ENCODE peak calls at places on chromosomes 5 and 9, in ten cellular contexts. One of them, this sample, is unnamed.

GRCh38 chr5:107704686-107705389 is 34.1 kb upstream of the EFNA5 start:
- DNase-seq in neural progenitor cell: no peak
- DNase-seq in psoas muscle: no peak
- DNase-seq in CD8-positive, alpha-beta T cell: no peak
- DNase-seq in breast epithelium: no peak
- DNase-seq in HCT116: no peak
- DNase-seq in sigmoid colon: no peak
- DNase-seq in adrenal gland: no peak
- DNase-seq in PC-3: no peak
- DNase-seq in WERI-Rb-1: peak
- DNase-seq in this sample: no peak

GRCh38 chr5:57902035-57902434 is 419.4 kb upstream of the ACTBL2 start:
- DNase-seq in psoas muscle: no peak
- DNase-seq in breast epithelium: no peak
- DNase-seq in sigmoid colon: no peak
- DNase-seq in WERI-Rb-1: no peak
- DNase-seq in PC-3: peak
- DNase-seq in HCT116: no peak
- DNase-seq in adrenal gland: no peak
- DNase-seq in neural progenitor cell: no peak
- DNase-seq in CD8-positive, alpha-beta T cell: no peak
- DNase-seq in this sample: no peak

GRCh38 chr5:50968296-50969206 is 302.1 kb downstream of the PARP8 start:
- DNase-seq in HCT116: no peak
- DNase-seq in PC-3: no peak
- DNase-seq in psoas muscle: no peak
- DNase-seq in WERI-Rb-1: no peak
- DNase-seq in adrenal gland: no peak
- DNase-seq in breast epithelium: no peak
- DNase-seq in sigmoid colon: no peak
- DNase-seq in neural progenitor cell: peak
- DNase-seq in CD8-positive, alpha-beta T cell: no peak
- DNase-seq in this sample: no peak

GRCh38 chr9:128162215-128163026 is 2.4 kb downstream of the BBLN start:
- DNase-seq in HCT116: no peak
- DNase-seq in psoas muscle: peak
- DNase-seq in WERI-Rb-1: no peak
- DNase-seq in PC-3: peak
- DNase-seq in neural progenitor cell: no peak
- DNase-seq in adrenal gland: peak
- DNase-seq in CD8-positive, alpha-beta T cell: no peak
- DNase-seq in sigmoid colon: no peak
- DNase-seq in breast epithelium: no peak
- DNase-seq in this sample: peak

GRCh38 chr5:156597276-156597675 is 252.8 kb upstream of the PPP1R2B start:
- DNase-seq in CD8-positive, alpha-beta T cell: no peak
- DNase-seq in neural progenitor cell: no peak
- DNase-seq in adrenal gland: no peak
- DNase-seq in sigmoid colon: no peak
- DNase-seq in breast epithelium: no peak
- DNase-seq in PC-3: no peak
- DNase-seq in psoas muscle: no peak
- DNase-seq in WERI-Rb-1: no peak
- DNase-seq in HCT116: no peak
- DNase-seq in this sample: no peak

GRCh38 chr5:179623906-179624741 is 653 bp upstream of the HNRNPH1 start:
- DNase-seq in psoas muscle: no peak
- DNase-seq in adrenal gland: peak
- DNase-seq in neural progenitor cell: peak
- DNase-seq in CD8-positive, alpha-beta T cell: peak
- DNase-seq in WERI-Rb-1: no peak
- DNase-seq in breast epithelium: no peak
- DNase-seq in sigmoid colon: peak
- DNase-seq in HCT116: no peak
- DNase-seq in PC-3: peak
- DNase-seq in this sample: no peak

GRCh38 chr5:32071351-32071944 is 102.7 kb downstream of the GOLPH3 start:
- DNase-seq in neural progenitor cell: no peak
- DNase-seq in HCT116: no peak
- DNase-seq in WERI-Rb-1: no peak
- DNase-seq in psoas muscle: no peak
- DNase-seq in CD8-positive, alpha-beta T cell: no peak
- DNase-seq in sigmoid colon: peak
- DNase-seq in breast epithelium: no peak
- DNase-seq in adrenal gland: no peak
- DNase-seq in PC-3: peak
- DNase-seq in this sample: no peak

GRCh38 chr9:34380511-34381315 is 4.0 kb upstream of the MYORG start:
- DNase-seq in breast epithelium: no peak
- DNase-seq in PC-3: peak
- DNase-seq in sigmoid colon: peak
- DNase-seq in neural progenitor cell: peak
- DNase-seq in adrenal gland: peak
- DNase-seq in CD8-positive, alpha-beta T cell: peak
- DNase-seq in WERI-Rb-1: no peak
- DNase-seq in psoas muscle: peak
- DNase-seq in HCT116: no peak
- DNase-seq in this sample: peak

GRCh38 chr9:82412586-82412985 is 424.0 kb downstream of the SPATA31D1 start:
- DNase-seq in HCT116: no peak
- DNase-seq in adrenal gland: no peak
- DNase-seq in sigmoid colon: no peak
- DNase-seq in breast epithelium: no peak
- DNase-seq in neural progenitor cell: no peak
- DNase-seq in CD8-positive, alpha-beta T cell: no peak
- DNase-seq in psoas muscle: no peak
- DNase-seq in PC-3: no peak
- DNase-seq in WERI-Rb-1: no peak
- DNase-seq in this sample: no peak

GRCh38 chr9:133116346-133117231 is 4.5 kb downstream of the RALGDS start:
- DNase-seq in neural progenitor cell: no peak
- DNase-seq in breast epithelium: no peak
- DNase-seq in adrenal gland: peak
- DNase-seq in psoas muscle: peak
- DNase-seq in HCT116: no peak
- DNase-seq in sigmoid colon: no peak
- DNase-seq in WERI-Rb-1: peak
- DNase-seq in PC-3: no peak
- DNase-seq in CD8-positive, alpha-beta T cell: no peak
- DNase-seq in this sample: no peak

GRCh38 chr5:42552597-42552996 is 129.4 kb downstream of the GHR start:
- DNase-seq in sigmoid colon: no peak
- DNase-seq in adrenal gland: no peak
- DNase-seq in breast epithelium: no peak
- DNase-seq in PC-3: no peak
- DNase-seq in CD8-positive, alpha-beta T cell: no peak
- DNase-seq in psoas muscle: no peak
- DNase-seq in HCT116: no peak
- DNase-seq in neural progenitor cell: no peak
- DNase-seq in WERI-Rb-1: no peak
- DNase-seq in this sample: no peak
- H3K4me3 ChIP-seq in sigmoid colon: no peak
- H3K4me3 ChIP-seq in adrenal gland: no peak
- H3K4me3 ChIP-seq in breast epithelium: no peak
- H3K4me3 ChIP-seq in PC-3: no peak
- H3K4me3 ChIP-seq in CD8-positive, alpha-beta T cell: no peak
- H3K4me3 ChIP-seq in psoas muscle: no peak
- H3K4me3 ChIP-seq in HCT116: no peak
- H3K4me3 ChIP-seq in neural progenitor cell: no peak
- H3K4me3 ChIP-seq in WERI-Rb-1: no peak
- H3K4me3 ChIP-seq in this sample: no peak

GRCh38 chr9:129432671-129433154 is 188.2 kb downstream of the C9orf50 start:
- DNase-seq in WERI-Rb-1: no peak
- DNase-seq in breast epithelium: no peak
- DNase-seq in neural progenitor cell: no peak
- DNase-seq in sigmoid colon: no peak
- DNase-seq in CD8-positive, alpha-beta T cell: no peak
- DNase-seq in HCT116: no peak
- DNase-seq in PC-3: no peak
- DNase-seq in psoas muscle: no peak
- DNase-seq in adrenal gland: no peak
- DNase-seq in this sample: no peak

GRCh38 chr9:129430940-129431693 is 189.8 kb downstream of the C9orf50 start:
- DNase-seq in WERI-Rb-1: no peak
- DNase-seq in HCT116: no peak
- DNase-seq in neural progenitor cell: no peak
- DNase-seq in adrenal gland: no peak
- DNase-seq in breast epithelium: no peak
- DNase-seq in sigmoid colon: no peak
- DNase-seq in psoas muscle: no peak
- DNase-seq in CD8-positive, alpha-beta T cell: no peak
- DNase-seq in PC-3: no peak
- DNase-seq in this sample: no peak

GRCh38 chr9:129434187-129434586 is 186.7 kb downstream of the C9orf50 start:
- DNase-seq in psoas muscle: no peak
- DNase-seq in breast epithelium: no peak
- DNase-seq in neural progenitor cell: no peak
- DNase-seq in HCT116: no peak
- DNase-seq in PC-3: no peak
- DNase-seq in sigmoid colon: no peak
- DNase-seq in WERI-Rb-1: no peak
- DNase-seq in adrenal gland: no peak
- DNase-seq in CD8-positive, alpha-beta T cell: no peak
- DNase-seq in this sample: no peak

GRCh38 chr9:129435272-129435671 is 185.6 kb downstream of the C9orf50 start:
- DNase-seq in breast epithelium: no peak
- DNase-seq in HCT116: no peak
- DNase-seq in PC-3: no peak
- DNase-seq in neural progenitor cell: no peak
- DNase-seq in psoas muscle: no peak
- DNase-seq in adrenal gland: no peak
- DNase-seq in sigmoid colon: no peak
- DNase-seq in WERI-Rb-1: no peak
- DNase-seq in CD8-positive, alpha-beta T cell: no peak
- DNase-seq in this sample: no peak

DNA sequence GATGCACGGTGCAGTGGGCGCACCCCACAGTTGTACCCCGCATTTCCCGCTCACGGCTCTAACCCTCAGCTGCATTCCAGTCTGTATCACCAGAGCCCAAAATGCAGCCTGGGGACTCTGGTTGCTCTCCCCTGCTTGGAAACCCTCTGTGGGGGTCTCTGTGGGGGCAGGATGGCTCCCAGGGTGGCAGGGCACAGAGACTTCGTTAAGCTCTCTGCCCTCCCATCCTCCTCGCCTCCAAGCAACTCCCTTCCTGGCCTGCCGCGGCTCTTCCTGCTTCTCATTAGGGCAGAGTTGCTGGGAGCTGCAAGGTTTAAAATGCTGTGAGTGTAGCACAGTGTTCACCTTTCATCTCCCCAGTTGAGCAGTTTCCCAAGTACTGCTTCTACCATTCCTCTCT is 188.6 kb downstream of the C9orf50 start:
- DNase-seq in sigmoid colon: no peak
- DNase-seq in neural progenitor cell: no peak
- DNase-seq in psoas muscle: no peak
- DNase-seq in CD8-positive, alpha-beta T cell: no peak
- DNase-seq in adrenal gland: no peak
- DNase-seq in HCT116: no peak
- DNase-seq in PC-3: no peak
- DNase-seq in WERI-Rb-1: no peak
- DNase-seq in breast epithelium: no peak
- DNase-seq in this sample: no peak
- H3K27ac ChIP-seq in sigmoid colon: no peak
- H3K27ac ChIP-seq in neural progenitor cell: no peak
- H3K27ac ChIP-seq in psoas muscle: no peak
- H3K27ac ChIP-seq in CD8-positive, alpha-beta T cell: no peak
- H3K27ac ChIP-seq in adrenal gland: no peak
- H3K27ac ChIP-seq in HCT116: no peak
- H3K27ac ChIP-seq in PC-3: no peak
- H3K27ac ChIP-seq in WERI-Rb-1: no peak
- H3K27ac ChIP-seq in breast epithelium: peak
- H3K27ac ChIP-seq in this sample: peak

DNA sequence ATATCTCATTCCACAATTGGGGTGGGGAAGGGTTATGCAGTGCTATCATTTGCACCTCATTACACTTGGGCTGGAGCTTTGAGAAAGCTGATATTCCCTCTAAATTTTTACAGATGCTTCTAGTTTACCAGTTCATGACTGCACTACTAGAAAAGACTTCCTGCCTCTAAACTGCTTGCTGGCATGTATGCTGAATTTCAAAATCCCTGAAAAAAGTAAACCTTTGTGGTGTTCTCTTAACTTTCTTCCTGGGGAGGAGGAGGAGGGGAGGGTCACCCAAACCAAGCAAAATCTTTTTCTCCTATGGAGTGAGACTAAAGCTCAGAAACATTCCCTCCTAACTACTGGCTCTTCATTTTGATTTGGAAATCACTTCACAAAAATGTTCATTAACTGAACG is 45.1 kb downstream of the BNC2 start:
- DNase-seq in CD8-positive, alpha-beta T cell: no peak
- DNase-seq in PC-3: no peak
- DNase-seq in adrenal gland: no peak
- DNase-seq in breast epithelium: no peak
- DNase-seq in neural progenitor cell: no peak
- DNase-seq in sigmoid colon: no peak
- DNase-seq in WERI-Rb-1: no peak
- DNase-seq in HCT116: no peak
- DNase-seq in psoas muscle: no peak
- DNase-seq in this sample: no peak
- TF ChIP-seq CTCF in CD8-positive, alpha-beta T cell: no peak
- TF ChIP-seq CTCF in PC-3: no peak
- TF ChIP-seq CTCF in adrenal gland: no peak
- TF ChIP-seq CTCF in breast epithelium: no peak
- TF ChIP-seq CTCF in neural progenitor cell: no peak
- TF ChIP-seq CTCF in sigmoid colon: no peak
- TF ChIP-seq CTCF in WERI-Rb-1: no peak
- TF ChIP-seq CTCF in HCT116: no peak
- TF ChIP-seq CTCF in psoas muscle: no peak
- TF ChIP-seq CTCF in this sample: no peak

DNA sequence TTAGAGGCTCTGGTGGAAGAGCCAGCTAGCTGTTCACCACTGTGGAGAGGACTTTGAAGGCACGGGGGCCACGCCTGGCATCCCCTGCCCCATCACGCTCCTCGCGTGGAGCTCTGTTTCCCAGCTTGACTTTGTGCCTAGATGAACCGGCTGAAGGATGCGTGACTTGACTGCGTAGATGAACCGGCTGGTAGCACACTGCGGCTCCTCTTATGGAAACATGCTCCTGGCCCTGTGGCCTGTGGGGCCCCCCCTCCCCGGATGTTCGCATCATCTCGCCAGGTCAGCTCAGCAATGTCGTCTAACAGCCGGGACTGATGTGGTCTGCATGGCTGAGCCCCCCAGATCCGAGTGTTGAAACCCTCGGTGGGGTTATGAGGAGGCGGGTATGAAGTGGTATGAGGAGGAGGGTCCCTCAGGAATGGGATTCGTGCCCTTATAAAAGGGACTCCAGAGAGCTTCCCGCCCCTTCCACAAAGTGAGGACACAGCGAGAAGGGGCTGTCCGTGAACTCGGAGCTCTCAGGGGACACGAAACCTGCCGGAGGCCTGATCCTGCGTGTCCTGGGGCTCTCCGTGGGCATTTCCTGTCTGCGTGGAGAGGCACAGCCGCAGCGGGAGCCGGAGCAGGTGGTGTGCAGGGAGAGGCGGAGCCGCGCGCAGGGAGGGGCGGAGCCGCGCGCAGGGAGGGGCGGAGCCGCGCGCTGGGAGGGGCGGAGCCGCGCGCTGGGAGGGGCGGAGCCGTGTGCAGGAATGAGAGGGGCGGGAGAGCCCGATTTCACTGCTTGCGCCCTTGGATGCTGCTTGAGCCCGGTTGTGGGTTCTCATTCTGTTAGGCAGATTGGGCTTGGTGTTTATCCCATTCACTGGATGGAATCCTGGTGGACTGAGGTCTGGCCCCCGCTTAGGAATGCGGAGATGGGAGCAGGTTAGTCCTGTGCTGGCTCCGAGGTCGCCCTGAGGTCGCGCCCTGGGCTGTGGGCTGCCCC is 26.5 kb downstream of the NDUFS6 start:
- DNase-seq in WERI-Rb-1: no peak
- DNase-seq in CD8-positive, alpha-beta T cell: no peak
- DNase-seq in HCT116: no peak
- DNase-seq in adrenal gland: peak
- DNase-seq in breast epithelium: no peak
- DNase-seq in sigmoid colon: peak
- DNase-seq in psoas muscle: no peak
- DNase-seq in neural progenitor cell: peak
- DNase-seq in PC-3: no peak
- DNase-seq in this sample: no peak
- H3K4me3 ChIP-seq in WERI-Rb-1: no peak
- H3K4me3 ChIP-seq in CD8-positive, alpha-beta T cell: no peak
- H3K4me3 ChIP-seq in HCT116: no peak
- H3K4me3 ChIP-seq in adrenal gland: no peak
- H3K4me3 ChIP-seq in breast epithelium: no peak
- H3K4me3 ChIP-seq in sigmoid colon: no peak
- H3K4me3 ChIP-seq in psoas muscle: no peak
- H3K4me3 ChIP-seq in neural progenitor cell: no peak
- H3K4me3 ChIP-seq in PC-3: no peak
- H3K4me3 ChIP-seq in this sample: no peak